ENCODE peak calls at places on chromosomes 2 and 18, in five cellular contexts. O is A549, X is uterus, U is hepatocyte, F is fibroblast of pulmonary artery. N is an unnamed sample.

GRCh38 chr2:70145851-70146739 is 44.7 kb downstream of the C2orf42 start:
- DNase-seq in X (no peak), O (no peak), U (no peak), F (no peak), N (no peak)

GRCh38 chr18:49731860-49732311 is 81.4 kb downstream of the ACAA2 start:
- DNase-seq in U (peak), X (no peak), O (no peak), F (no peak), N (no peak)

GRCh38 chr2:228545041-228545440 is 363.6 kb upstream of the SPHKAP start:
- DNase-seq in O (no peak), X (no peak), U (no peak), F (peak), N (peak)

GRCh38 chr18:2526320-2526719 is 45.0 kb downstream of the METTL4 start:
- DNase-seq in F (no peak), U (no peak), O (no peak), X (no peak), N (no peak)

GRCh38 chr18:75291460-75291859 is 80.9 kb downstream of the TSHZ1 start:
- DNase-seq in F (no peak), U (no peak), O (no peak), X (no peak), N (no peak)

GRCh38 chr2:230267556-230267955 is 42.0 kb downstream of the SP140 start:
- DNase-seq in F (no peak), O (no peak), X (no peak), U (no peak), N (no peak)

GRCh38 chr2:197804758-197805597 is 585 bp downstream of the PLCL1 start:
- DNase-seq in U (peak), X (no peak), O (no peak), F (peak), N (peak)

GRCh38 chr18:63322908-63323634 is 3.5 kb upstream of the BCL2 start:
- DNase-seq in X (peak), O (peak), U (peak), F (peak), N (peak)

GRCh38 chr2:31244101-31244500 is 10.1 kb downstream of the EHD3 start:
- DNase-seq in U (no peak), O (no peak), F (no peak), X (no peak), N (no peak)

GRCh38 chr2:100615471-100615870 is 52.7 kb downstream of the PDCL3 start:
- DNase-seq in U (no peak), F (no peak), O (no peak), X (no peak), N (no peak)

GRCh38 chr18:63394954-63395353 is 27.3 kb downstream of the VPS4B start:
- DNase-seq in F (no peak), U (no peak), O (no peak), X (no peak), N (no peak)

GRCh38 chr2:112915300-112916144 is 4.6 kb downstream of the IL37 start:
- DNase-seq in O (no peak), X (no peak), F (no peak), U (no peak), N (no peak)
- TF ChIP-seq CTCF in O (no peak), X (no peak), F (no peak), U (no peak), N (no peak)

GRCh38 chr2:237410949-237411635 is 2.9 kb downstream of the COL6A3 start:
- DNase-seq in F (peak), X (no peak), U (no peak), O (no peak), N (peak)
- H3K4me3 ChIP-seq in F (peak), X (peak), U (peak), O (no peak), N (peak)

DNA sequence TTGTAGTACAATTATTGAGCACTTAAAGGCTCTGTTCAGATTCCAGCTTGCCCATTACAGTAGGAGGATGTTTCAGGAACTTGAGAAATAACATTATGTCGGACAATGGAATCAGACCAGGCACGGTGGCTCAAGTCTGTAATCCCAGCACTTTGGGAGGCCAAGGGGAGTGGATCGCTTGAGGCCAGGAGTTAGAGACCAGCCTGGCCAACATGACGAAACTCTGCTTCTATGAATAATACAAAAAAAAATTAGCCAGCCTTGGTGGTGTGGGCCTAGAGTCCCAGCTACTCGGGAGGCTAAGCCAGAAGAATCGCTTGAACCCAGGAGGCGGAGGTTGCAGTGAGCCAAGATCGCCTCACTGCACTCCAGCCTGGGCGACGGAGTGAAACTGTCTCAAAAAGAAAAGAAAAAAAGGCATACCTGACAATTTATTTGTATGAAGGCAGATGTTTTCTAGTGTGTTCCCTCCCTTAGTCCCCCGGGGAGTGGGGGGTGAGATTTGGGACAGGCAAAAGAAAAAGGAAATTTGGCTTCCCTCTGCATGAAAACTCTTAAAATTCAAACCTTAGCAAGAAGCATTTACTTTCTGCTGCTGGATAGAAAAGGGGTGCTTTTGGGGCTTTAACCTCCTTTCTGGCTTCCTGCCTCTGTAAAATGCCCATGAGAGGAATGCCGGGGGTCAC is 13.8 kb upstream of the ZNF532 start:
- DNase-seq in U (no peak), O (no peak), F (no peak), X (no peak), N (no peak)
- TF ChIP-seq CTCF in U (no peak), O (no peak), F (no peak), X (no peak), N (no peak)

GRCh38 chr2:177171418-177171865 is 41.2 kb upstream of the HNRNPA3 start:
- DNase-seq in X (no peak), F (no peak), O (no peak), U (no peak), N (no peak)

GRCh38 chr2:177175917-177176668 is 36.5 kb upstream of the HNRNPA3 start:
- DNase-seq in F (no peak), O (no peak), X (no peak), U (no peak), N (no peak)

GRCh38 chr2:177169810-177170514 is 42.6 kb upstream of the HNRNPA3 start:
- DNase-seq in F (no peak), O (no peak), U (peak), X (no peak), N (no peak)

GRCh38 chr2:177174456-177174855 is 38.1 kb upstream of the HNRNPA3 start:
- DNase-seq in O (no peak), F (no peak), X (no peak), U (no peak), N (no peak)

DNA sequence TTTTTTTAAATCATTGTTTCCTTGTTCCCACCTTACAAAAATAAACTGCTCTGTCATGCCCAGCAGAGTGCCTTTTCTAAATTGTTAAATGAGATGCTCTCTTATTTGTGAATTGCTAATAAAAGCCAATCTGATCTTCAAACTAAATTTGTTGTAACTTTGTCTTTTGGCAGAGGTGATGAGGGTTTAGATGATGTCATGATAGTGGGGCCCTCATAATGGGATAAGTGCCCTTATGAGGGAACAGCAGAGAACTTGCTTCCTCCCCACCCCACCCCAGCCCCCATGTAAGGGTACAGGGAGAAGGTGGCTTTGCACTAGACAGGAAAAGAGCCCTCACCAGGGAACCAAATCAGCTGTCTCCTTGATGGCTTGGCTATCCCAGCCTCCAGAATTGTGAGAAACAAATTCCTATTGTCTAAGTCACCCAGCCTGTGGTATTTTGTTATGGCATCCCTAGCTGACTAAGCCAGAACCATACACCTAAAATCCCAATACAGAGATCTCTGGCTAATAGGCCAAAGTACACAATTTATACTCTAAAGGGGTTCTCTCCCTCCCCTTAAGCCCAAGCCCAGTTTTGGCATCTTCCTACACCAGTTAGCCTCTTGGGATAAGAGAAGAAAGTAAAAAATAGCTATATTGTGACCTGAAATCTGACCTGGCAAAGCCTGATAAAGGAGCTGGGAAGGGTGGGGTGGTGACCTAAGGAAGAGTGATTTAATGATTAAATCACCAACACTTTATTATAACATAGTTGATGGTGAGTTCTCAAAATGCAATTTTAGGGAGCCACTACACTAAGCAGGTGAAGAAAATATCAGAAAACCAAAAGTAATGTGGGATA is 40.3 kb upstream of the HNRNPA3 start:
- DNase-seq in F (peak), O (peak), U (no peak), X (no peak), N (peak)
- H3K4me3 ChIP-seq in F (no peak), O (no peak), U (no peak), X (no peak), N (no peak)

DNA sequence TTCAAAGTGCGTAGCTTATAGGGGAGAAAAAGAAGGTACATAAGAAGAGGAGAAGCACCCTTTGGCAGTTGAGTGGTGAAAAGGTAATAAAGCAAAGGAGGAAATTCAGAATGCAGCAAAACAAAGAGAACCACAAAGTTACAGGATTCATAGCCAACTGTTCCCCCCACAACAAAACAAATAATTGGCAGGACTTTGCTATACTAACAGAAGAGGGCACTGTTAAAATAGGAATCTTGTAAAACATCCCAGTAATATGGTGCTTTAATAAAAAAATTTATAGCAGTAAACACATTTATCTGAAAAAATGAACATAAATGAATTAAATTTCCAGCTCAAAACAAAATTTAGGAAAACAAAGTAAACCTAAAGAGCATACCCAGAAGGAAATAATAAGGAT is 42.3 kb downstream of the R3HDM1 start:
- DNase-seq in F (peak), O (no peak), U (no peak), X (no peak), N (peak)
- TF ChIP-seq CTCF in F (no peak), O (no peak), U (no peak), X (no peak), N (peak)

GRCh38 chr2:210171309-210172218 is at the start of gene KANSL1L:
- DNase-seq in F (peak), X (peak), U (peak), O (peak), N (peak)

GRCh38 chr2:210174086-210174485 is 2.9 kb upstream of the KANSL1L start:
- DNase-seq in U (no peak), F (no peak), X (no peak), O (no peak), N (no peak)

GRCh38 chr2:210169871-210170441 is 1.3 kb downstream of the KANSL1L start:
- DNase-seq in F (peak), U (peak), O (no peak), X (no peak), N (peak)

GRCh38 chr2:210170442-210171303 is 536 bp downstream of the KANSL1L start:
- DNase-seq in F (peak), O (peak), X (peak), U (peak), N (peak)

DNA sequence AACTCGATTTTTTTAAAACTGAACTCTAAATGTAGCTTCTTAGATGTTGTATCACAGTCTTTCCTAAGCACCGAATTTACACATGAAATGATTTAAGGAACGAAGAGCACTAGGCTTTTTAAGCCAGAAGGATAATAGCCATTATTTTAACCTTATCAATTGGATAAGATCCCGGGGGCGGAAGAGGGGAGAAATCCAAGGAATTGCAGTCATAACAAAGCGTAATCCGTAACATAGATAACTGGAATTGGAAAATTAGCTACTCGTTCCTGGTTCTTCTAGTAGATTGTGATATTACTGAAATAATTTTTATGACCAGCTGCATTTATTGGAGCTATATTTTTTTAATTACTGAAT is 988 bp upstream of the KANSL1L start:
- DNase-seq in F (no peak), U (no peak), O (no peak), X (no peak), N (no peak)
- H3K4me3 ChIP-seq in F (peak), U (peak), O (peak), X (peak), N (peak)

DNA sequence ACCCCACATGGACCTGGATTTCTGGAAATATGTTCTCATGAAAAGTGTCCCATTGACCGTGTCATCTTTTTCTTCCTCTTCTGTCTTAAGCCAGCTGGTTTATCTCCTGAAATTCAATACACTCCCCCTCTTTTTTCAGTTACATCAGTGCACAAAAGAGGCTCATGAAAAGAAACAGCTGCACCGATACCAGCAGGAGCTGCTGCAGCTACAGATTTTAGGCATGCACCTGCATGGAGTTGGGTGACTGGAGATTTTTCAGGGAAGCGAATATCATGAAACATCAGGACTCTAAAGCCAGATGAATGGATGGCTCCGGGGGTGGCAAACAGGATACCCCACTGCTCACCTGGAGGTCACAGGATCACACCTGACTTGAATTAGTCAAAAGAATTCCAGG is 117.3 kb downstream of the SLC4A3 start:
- DNase-seq in X (no peak), O (no peak), U (no peak), F (no peak), N (no peak)
- TF ChIP-seq CTCF in X (no peak), O (no peak), U (peak), F (no peak), N (no peak)

GRCh38 chr2:65382776-65383357 is 49.5 kb downstream of the SPRED2 start:
- DNase-seq in F (peak), O (peak), U (peak), X (peak), N (peak)
- H3K4me3 ChIP-seq in F (no peak), O (no peak), U (no peak), X (no peak), N (no peak)

N was measured in choroid plexus epithelial cell.